ENCODE peak calls at places on chromosomes 1 and 21, in seven cellular contexts. G is heart left ventricle, Q is neural crest cell, O is heart right ventricle, H is GM13976, K is AG10803, Z is cardiac muscle cell. M is an unnamed sample.

GRCh38 chr1:59367269-59368006 is 70.5 kb downstream of the FGGY start:
- DNase-seq in G (peak; percentile 47), Q (no peak), O (peak; percentile 29), H (no peak), K (peak; percentile 98), Z (no peak), M (no peak)

GRCh38 chr1:4106731-4107130 is 206.7 kb upstream of the C1orf174 start:
- DNase-seq in G (no peak), Q (no peak), O (no peak), H (no peak), K (no peak), Z (no peak), M (no peak)

GRCh38 chr1:44590475-44590874 is 83.8 kb downstream of the TMEM53 start:
- DNase-seq in G (no peak), Q (no peak), O (no peak), H (no peak), K (no peak), Z (no peak), M (no peak)

GRCh38 chr1:5119496-5120234 is 465.3 kb downstream of the AJAP1 start:
- DNase-seq in G (no peak), Q (peak; percentile 42), O (no peak), H (no peak), K (no peak), Z (no peak), M (peak; percentile 29)

GRCh38 chr1:1809489-1809888 is 31.2 kb upstream of the NADK start:
- DNase-seq in G (no peak), Q (no peak), O (no peak), H (no peak), K (no peak), Z (no peak), M (no peak)

GRCh38 chr1:201307760-201308499 is 24.6 kb downstream of the PKP1 start:
- DNase-seq in G (no peak), Q (no peak), O (no peak), H (no peak), K (no peak), Z (no peak), M (no peak)

GRCh38 chr21:36145259-36145658 is 10.4 kb downstream of the CBR3 start:
- DNase-seq in G (no peak), Q (no peak), O (no peak), H (no peak), K (no peak), Z (no peak), M (no peak)

GRCh38 chr1:156437054-156437453 is 63.5 kb downstream of the MEF2D start:
- DNase-seq in G (no peak), Q (no peak), O (no peak), H (no peak), K (no peak), Z (no peak), M (no peak)

GRCh38 chr1:19336543-19336942 is 24.4 kb downstream of the SLC66A1 start:
- DNase-seq in G (no peak), Q (no peak), O (no peak), H (no peak), K (no peak), Z (no peak), M (no peak)

GRCh38 chr1:61213612-61214011 is 131.3 kb downstream of the NFIA start:
- DNase-seq in G (no peak), Q (no peak), O (no peak), H (no peak), K (no peak), Z (no peak), M (no peak)

GRCh38 chr1:118223426-118223825 is 38.4 kb upstream of the SPAG17 start:
- DNase-seq in G (peak; percentile 20), Q (peak; percentile 42), O (peak; percentile 15), H (no peak), K (peak; percentile 38), Z (peak; percentile 79), M (peak; percentile 60)
- TF ChIP-seq CTCF in G (no peak), Q (peak; percentile 63), O (peak; percentile 44), H (peak; percentile 9), K (peak; percentile 74), Z (peak; percentile 28), M (peak; percentile 61)

DNA sequence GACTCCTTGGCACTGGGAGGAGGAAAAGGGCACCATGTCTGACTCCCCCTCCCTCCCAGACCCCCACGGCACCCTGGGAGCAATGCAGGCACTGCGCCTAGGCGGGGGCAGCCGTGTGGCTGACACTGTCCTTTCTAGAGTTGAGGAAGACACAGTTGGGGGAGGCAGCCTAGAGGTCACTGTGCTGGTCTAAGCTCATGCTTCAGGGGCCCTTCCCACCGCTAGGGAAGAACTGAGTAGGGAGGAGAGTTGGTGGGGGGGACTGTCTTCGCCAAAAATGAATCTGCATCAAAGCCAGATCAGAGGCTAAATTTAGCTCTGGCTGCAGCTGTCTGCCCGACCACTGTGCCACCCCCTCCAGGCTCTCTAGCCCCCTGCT is 3.4 kb downstream of the SEMA6C start:
- DNase-seq in G (no peak), Q (no peak), O (no peak), H (no peak), K (no peak), Z (peak; percentile 58), M (no peak)
- TF ChIP-seq CTCF in G (no peak), Q (no peak), O (no peak), H (no peak), K (no peak), Z (no peak), M (no peak)

GRCh38 chr1:151050051-151050688 is 2.6 kb downstream of the C1orf56 start:
- DNase-seq in G (no peak), Q (no peak), O (no peak), H (no peak), K (no peak), Z (no peak), M (no peak)

GRCh38 chr1:151049458-151049857 is 1.9 kb downstream of the C1orf56 start:
- DNase-seq in G (no peak), Q (no peak), O (no peak), H (no peak), K (no peak), Z (no peak), M (no peak)

GRCh38 chr1:151047591-151047924 is at the start of gene C1orf56:
- DNase-seq in G (peak; percentile 76), Q (peak; percentile 61), O (peak; percentile 59), H (peak; percentile 90), K (peak; percentile 68), Z (peak; percentile 77), M (peak; percentile 53)

GRCh38 chr1:151048645-151049032 is 1.1 kb downstream of the C1orf56 start:
- DNase-seq in G (no peak), Q (no peak), O (no peak), H (no peak), K (no peak), Z (no peak), M (no peak)

GRCh38 chr1:151047925-151048644 is 534 bp downstream of the C1orf56 start:
- DNase-seq in G (peak; percentile 78), Q (peak; percentile 64), O (peak; percentile 73), H (peak; percentile 79), K (peak; percentile 65), Z (peak; percentile 69), M (peak; percentile 67)
- TF ChIP-seq CTCF in G (no peak), Q (peak; percentile 67), O (peak; percentile 53), H (peak; percentile 31), K (no peak), Z (peak; percentile 58), M (peak; percentile 67)

GRCh38 chr21:25457411-25457810 is 149.9 kb downstream of the MRPL39 start:
- DNase-seq in G (no peak), Q (no peak), O (no peak), H (peak; percentile 29), K (peak; percentile 31), Z (no peak), M (no peak)
- TF ChIP-seq CTCF in G (no peak), Q (no peak), O (no peak), H (no peak), K (no peak), Z (no peak), M (no peak)

GRCh38 chr21:14376854-14377253 is 6.1 kb downstream of the HSPA13 start:
- DNase-seq in G (no peak), Q (no peak), O (no peak), H (no peak), K (no peak), Z (no peak), M (no peak)
- TF ChIP-seq CTCF in G (no peak), Q (no peak), O (no peak), H (no peak), K (no peak), Z (no peak), M (no peak)

GRCh38 chr1:150512846-150513245 is 2.7 kb upstream of the FALEC start:
- DNase-seq in G (no peak), Q (no peak), O (no peak), H (no peak), K (peak; percentile 67), Z (no peak), M (no peak)
- TF ChIP-seq CTCF in G (no peak), Q (no peak), O (no peak), H (no peak), K (no peak), Z (no peak), M (no peak)

GRCh38 chr21:29297483-29298347 is 1.0 kb upstream of the BACH1 start:
- DNase-seq in G (no peak), Q (no peak), O (no peak), H (no peak), K (no peak), Z (no peak), M (no peak)

GRCh38 chr21:29296452-29296851 is 2.3 kb upstream of the BACH1 start:
- DNase-seq in G (no peak), Q (no peak), O (no peak), H (no peak), K (no peak), Z (no peak), M (no peak)

GRCh38 chr21:29299046-29299905 is 554 bp downstream of the BACH1 start:
- DNase-seq in G (peak; percentile 61), Q (peak; percentile 44), O (peak; percentile 61), H (no peak), K (peak; percentile 46), Z (peak; percentile 76), M (peak; percentile 59)

GRCh38 chr21:29299906-29300546 is 1.3 kb downstream of the BACH1 start:
- DNase-seq in G (peak; percentile 53), Q (no peak), O (peak; percentile 29), H (peak; percentile 54), K (peak; percentile 97), Z (peak; percentile 70), M (peak; percentile 8)

GRCh38 chr21:29298348-29299045 is at the start of gene BACH1:
- DNase-seq in G (peak; percentile 93), Q (peak; percentile 82), O (peak; percentile 87), H (peak; percentile 95), K (peak; percentile 90), Z (peak; percentile 97), M (peak; percentile 93)
- TF ChIP-seq CTCF in G (peak; percentile 23), Q (no peak), O (peak; percentile 40), H (peak; percentile 58), K (no peak), Z (peak; percentile 14), M (peak; percentile 39)

DNA sequence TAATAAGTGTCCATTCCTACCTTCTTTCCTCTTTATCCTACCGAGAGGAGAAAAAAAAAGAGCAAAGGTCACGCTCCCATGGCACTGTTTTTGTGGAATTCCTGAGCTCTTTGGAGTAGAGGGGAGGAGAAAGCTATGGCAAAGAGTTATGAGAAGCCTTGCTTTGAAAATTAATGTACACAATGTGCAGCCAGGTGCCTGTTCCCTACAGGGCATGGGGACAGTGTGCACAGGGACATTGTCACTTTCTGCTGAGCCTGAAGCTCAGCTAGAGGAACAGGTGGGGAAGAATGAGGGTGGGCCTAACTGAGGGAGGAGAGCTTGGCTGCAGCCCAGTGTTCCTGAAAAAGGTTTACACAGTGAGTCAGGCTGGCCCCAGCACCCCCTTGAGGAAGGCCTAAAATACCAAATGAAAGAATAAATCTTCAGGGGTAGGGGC is 66.1 kb downstream of the PLXNA2 start:
- DNase-seq in G (no peak), Q (no peak), O (no peak), H (no peak), K (no peak), Z (no peak), M (no peak)
- TF ChIP-seq CTCF in G (no peak), Q (no peak), O (no peak), H (no peak), K (no peak), Z (no peak), M (no peak)

M was measured in endothelial cell.